ENCODE peak calls at places on chromosome 3, in five cellular contexts. Y, A, X, Q and F are unnamed samples.

GRCh38 chr3:64909757-64910475 is 222.1 kb upstream of the ADAMTS9 start:
- DNase-seq in Y (no peak), A (no peak), X (no peak), Q (no peak), F (no peak)

GRCh38 chr3:172627057-172627809 is 83.6 kb downstream of the NCEH1 start:
- DNase-seq in Y (no peak), A (no peak), X (no peak), Q (no peak), F (no peak)

GRCh38 chr3:8712045-8712870 is 21.3 kb upstream of the CAV3 start:
- DNase-seq in Y (no peak), A (no peak), X (no peak), Q (no peak), F (no peak)

GRCh38 chr3:45126730-45127129 is 19.4 kb downstream of the CDCP1 start:
- DNase-seq in Y (no peak), A (no peak), X (no peak), Q (no peak), F (no peak)

GRCh38 chr3:179796421-179796820 is 143.6 kb downstream of the USP13 start:
- DNase-seq in Y (no peak), A (no peak), X (no peak), Q (no peak), F (no peak)

GRCh38 chr3:101039285-101039684 is 46.1 kb upstream of the ABI3BP start:
- DNase-seq in Y (no peak), A (no peak), X (no peak), Q (no peak), F (no peak)

GRCh38 chr3:127043041-127043641 is 60.2 kb downstream of the PLXNA1 start:
- DNase-seq in Y (peak), A (no peak), X (no peak), Q (no peak), F (no peak)

GRCh38 chr3:6862880-6863195 is 1.9 kb downstream of the GRM7 start:
- DNase-seq in Y (no peak), A (no peak), X (no peak), Q (no peak), F (no peak)

GRCh38 chr3:16060358-16060852 is 114.1 kb upstream of the GALNT15 start:
- DNase-seq in Y (no peak), A (no peak), X (peak), Q (no peak), F (no peak)

GRCh38 chr3:12658593-12659058 is 5.3 kb downstream of the RAF1 start:
- DNase-seq in Y (no peak), A (no peak), X (no peak), Q (no peak), F (no peak)

GRCh38 chr3:158718490-158719170 is 13.6 kb downstream of the RARRES1 start:
- DNase-seq in Y (no peak), A (no peak), X (no peak), Q (no peak), F (no peak)

GRCh38 chr3:144384241-144384979 is 412.8 kb downstream of the DIPK2A start:
- DNase-seq in Y (no peak), A (no peak), X (no peak), Q (no peak), F (no peak)

GRCh38 chr3:62551556-62551955 is 178.2 kb upstream of the FEZF2 start:
- DNase-seq in Y (no peak), A (no peak), X (no peak), Q (no peak), F (no peak)

GRCh38 chr3:81789686-81790085 is 28.2 kb upstream of the GBE1 start:
- DNase-seq in Y (no peak), A (no peak), X (no peak), Q (no peak), F (no peak)

GRCh38 chr3:74351213-74351612 is 263.2 kb downstream of the CNTN3 start:
- DNase-seq in Y (no peak), A (no peak), X (no peak), Q (no peak), F (no peak)

GRCh38 chr3:69665026-69665739 is 74.1 kb upstream of the MITF start:
- DNase-seq in Y (no peak), A (no peak), X (no peak), Q (no peak), F (no peak)

GRCh38 chr3:108662141-108662738 is 72.7 kb downstream of the DZIP3 start:
- DNase-seq in Y (no peak), A (peak), X (peak), Q (peak), F (peak)

GRCh38 chr3:111252795-111253194 is 181.2 kb downstream of the NECTIN3 start:
- DNase-seq in Y (no peak), A (no peak), X (no peak), Q (no peak), F (no peak)

GRCh38 chr3:108388136-108389132 is 92.1 kb downstream of the HHLA2 start:
- DNase-seq in Y (no peak), A (no peak), X (no peak), Q (no peak), F (no peak)

GRCh38 chr3:141738636-141739363 is 702 bp downstream of the RNF7 start:
- DNase-seq in Y (no peak), A (peak), X (no peak), Q (no peak), F (no peak)
- TF ChIP-seq POLR2A in Y (no peak), A (no peak), X (no peak), Q (no peak), F (no peak)

DNA sequence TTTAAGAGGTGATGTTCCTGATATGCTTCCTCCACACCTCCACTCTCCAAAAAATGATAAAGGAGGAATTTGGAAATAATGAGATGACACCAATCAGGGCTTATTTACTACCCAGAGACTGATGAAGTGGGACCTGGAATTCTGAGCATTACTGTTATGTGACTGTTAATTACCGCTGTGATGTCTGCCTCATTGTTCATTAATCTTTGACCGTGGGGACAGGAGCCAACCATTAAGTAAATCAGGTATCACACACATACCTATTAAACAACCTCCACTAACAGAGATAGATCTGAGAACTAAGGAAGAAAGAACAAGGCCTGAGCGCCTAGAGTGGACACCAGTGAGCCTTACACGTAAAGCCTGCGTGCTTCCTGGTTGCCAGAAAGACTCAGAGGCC is 37.7 kb downstream of the ABHD5 start:
- DNase-seq in Y (no peak), A (no peak), X (no peak), Q (no peak), F (no peak)
- TF ChIP-seq POLR2AphosphoS5 in Y (no peak), A (no peak), X (no peak), Q (no peak), F (no peak)

DNA sequence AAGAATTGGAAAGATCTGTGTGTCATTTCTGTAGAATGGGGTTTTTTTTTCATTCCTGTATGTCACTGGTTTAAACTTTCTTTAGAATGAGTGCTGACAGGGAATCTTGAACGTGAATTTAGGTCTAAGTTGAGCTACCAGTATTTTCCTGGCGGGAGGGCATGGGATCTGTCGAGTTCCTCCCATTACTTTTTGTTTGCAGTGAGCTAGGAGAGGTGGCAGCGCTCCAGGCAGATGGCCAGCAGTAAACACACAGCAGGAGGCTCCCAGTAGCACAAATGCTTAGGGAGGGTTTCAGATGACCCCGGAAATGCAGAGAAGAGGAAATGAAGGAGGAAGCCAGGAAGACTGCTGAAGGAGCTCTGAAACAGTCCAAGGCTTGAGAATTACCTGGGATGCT is 185.8 kb downstream of the PLCL2 start:
- DNase-seq in Y (no peak), A (no peak), X (no peak), Q (no peak), F (no peak)
- TF ChIP-seq TAF1 in Y (no peak), A (no peak), X (no peak), Q (no peak), F (no peak)

GRCh38 chr3:9745521-9745920 is 4.2 kb upstream of the OGG1 start:
- DNase-seq in Y (no peak), A (no peak), X (no peak), Q (no peak), F (no peak)

GRCh38 chr3:9739181-9739580 is 7.6 kb downstream of the BRPF1 start:
- DNase-seq in Y (no peak), A (no peak), X (no peak), Q (no peak), F (no peak)

GRCh38 chr3:9743548-9743947 is 6.2 kb upstream of the OGG1 start:
- DNase-seq in Y (no peak), A (no peak), X (no peak), Q (no peak), F (no peak)

GRCh38 chr3:9744162-9744561 is 5.6 kb upstream of the OGG1 start:
- DNase-seq in Y (no peak), A (no peak), X (no peak), Q (no peak), F (no peak)

GRCh38 chr3:9742560-9742959 is 7.2 kb upstream of the OGG1 start:
- DNase-seq in Y (no peak), A (no peak), X (no peak), Q (no peak), F (no peak)
- TF ChIP-seq POLR2A in Y (no peak), A (no peak), X (no peak), Q (no peak), F (no peak)